ENCODE peak calls at places on chromosomes 2 and 18, in eight cellular contexts. V is osteocyte, K is H1, R is BJ, I is stomach, F is GM10248, J is fibroblast of pulmonary artery, U is mammary epithelial cell. Y is an unnamed sample.

GRCh38 chr18:42178381-42179080 is 223.5 kb downstream of the PIK3C3 start:
- DNase-seq in V (no peak), K (no peak), R (no peak), I (no peak), F (no peak), J (no peak), U (no peak), Y (no peak)

GRCh38 chr2:43199492-43200481 is 26.6 kb downstream of the ZFP36L2 start:
- DNase-seq in V (no peak), K (no peak), R (no peak), I (peak), F (no peak), J (no peak), U (peak), Y (no peak)

GRCh38 chr18:62950246-62950645 is 234.9 kb downstream of the PHLPP1 start:
- DNase-seq in V (no peak), K (no peak), R (no peak), I (no peak), F (no peak), J (no peak), U (no peak), Y (no peak)

GRCh38 chr2:177547122-177547521 is 154.5 kb downstream of the AGPS start:
- DNase-seq in V (no peak), K (no peak), R (no peak), I (no peak), F (peak), J (no peak), U (no peak), Y (no peak)

GRCh38 chr2:95760839-95761525 is 169.2 kb downstream of the TRIM43 start:
- DNase-seq in V (no peak), K (no peak), R (peak), I (no peak), F (no peak), J (peak), U (peak), Y (peak)

GRCh38 chr2:61356958-61357350 is 113.9 kb downstream of the USP34 start:
- DNase-seq in V (no peak), K (no peak), R (peak), I (no peak), F (no peak), J (peak), U (no peak), Y (peak)

GRCh38 chr2:1617425-1618021 is 126.8 kb downstream of the PXDN start:
- DNase-seq in V (no peak), K (no peak), R (no peak), I (no peak), F (no peak), J (no peak), U (no peak), Y (no peak)

GRCh38 chr2:156331572-156332451 is 709 bp downstream of the NR4A2 start:
- DNase-seq in V (no peak), K (no peak), R (no peak), I (peak), F (no peak), J (peak), U (peak), Y (no peak)

GRCh38 chr2:238787507-238787906 is 60.4 kb upstream of the TWIST2 start:
- DNase-seq in V (no peak), K (no peak), R (peak), I (no peak), F (no peak), J (no peak), U (no peak), Y (no peak)

GRCh38 chr2:49288113-49288710 is 133.9 kb upstream of the FSHR start:
- DNase-seq in V (no peak), K (no peak), R (no peak), I (no peak), F (no peak), J (peak), U (no peak), Y (no peak)

GRCh38 chr18:54880706-54881105 is 52.4 kb downstream of the RAB27B start:
- DNase-seq in V (no peak), K (no peak), R (no peak), I (no peak), F (no peak), J (peak), U (peak), Y (no peak)

GRCh38 chr18:45854036-45854586 is 28.6 kb downstream of the SIGLEC15 start:
- DNase-seq in V (no peak), K (no peak), R (no peak), I (no peak), F (no peak), J (no peak), U (no peak), Y (no peak)

GRCh38 chr2:231323316-231323715 is 72.2 kb upstream of the B3GNT7 start:
- DNase-seq in V (no peak), K (no peak), R (no peak), I (peak), F (no peak), J (no peak), U (no peak), Y (no peak)

GRCh38 chr2:95005726-95006125 is 19.8 kb upstream of the MAL start:
- DNase-seq in V (no peak), K (no peak), R (no peak), I (no peak), F (no peak), J (no peak), U (no peak), Y (no peak)

GRCh38 chr18:4130734-4131719 is 324.1 kb downstream of the DLGAP1 start:
- DNase-seq in V (no peak), K (no peak), R (no peak), I (no peak), F (no peak), J (no peak), U (no peak), Y (no peak)

GRCh38 chr2:99672766-99673375 is 183.1 kb upstream of the REV1 start:
- DNase-seq in V (peak), K (no peak), R (no peak), I (no peak), F (no peak), J (no peak), U (no peak), Y (no peak)

DNA sequence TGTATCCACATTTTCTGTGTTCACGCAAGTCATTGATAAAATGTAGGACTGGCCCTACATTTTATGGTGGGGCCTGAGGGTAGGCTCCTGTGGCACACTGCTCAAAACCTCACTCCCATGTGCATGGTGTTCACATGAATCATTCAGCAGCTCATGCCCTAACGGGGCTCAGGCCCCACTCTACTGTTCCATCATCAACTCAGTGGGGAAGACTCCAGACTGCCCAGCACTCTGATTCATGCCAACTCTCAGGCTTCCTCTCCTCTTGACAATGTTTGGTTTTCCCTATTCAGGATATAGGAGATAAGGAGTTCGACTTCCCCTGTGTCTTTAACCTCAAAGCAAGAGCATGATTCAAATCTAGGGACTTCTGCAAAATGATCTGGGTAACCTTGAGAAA is 92.0 kb upstream of the BOD1L2 start:
- DNase-seq in V (no peak), K (no peak), R (no peak), I (no peak), F (no peak), J (no peak), U (no peak), Y (no peak)
- TF ChIP-seq CTCF in V (no peak), K (no peak), R (no peak), I (no peak), F (no peak), J (no peak), U (no peak), Y (no peak)

DNA sequence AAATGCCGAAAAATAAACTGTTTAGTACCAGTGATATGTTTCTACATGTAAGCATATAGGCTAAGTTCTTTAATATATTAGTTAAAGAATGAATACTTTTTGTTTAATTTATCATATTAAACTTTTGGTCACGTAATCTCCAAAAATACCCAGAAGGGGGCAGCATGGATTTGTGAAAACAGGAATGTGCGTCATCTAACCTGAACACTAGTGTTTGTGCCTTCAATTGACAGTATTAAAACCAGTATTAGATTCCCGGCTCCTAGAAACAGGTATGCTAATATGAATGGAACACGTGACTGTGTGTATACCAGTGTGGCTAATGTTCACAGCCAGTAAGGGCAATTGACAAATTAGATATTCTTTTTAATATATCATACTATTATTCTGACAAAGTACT is 51.8 kb downstream of the WDR7 start:
- DNase-seq in V (no peak), K (no peak), R (no peak), I (no peak), F (peak), J (peak), U (peak), Y (no peak)
- TF ChIP-seq CTCF in V (peak), K (peak), R (peak), I (no peak), F (peak), J (peak), U (peak), Y (no peak)

GRCh38 chr2:189115126-189115525 is 64.4 kb downstream of the COL5A2 start:
- DNase-seq in V (no peak), K (no peak), R (no peak), I (no peak), F (no peak), J (peak), U (no peak), Y (no peak)
- TF ChIP-seq CTCF in V (peak), K (no peak), R (no peak), I (no peak), F (no peak), J (peak), U (no peak), Y (no peak)

GRCh38 chr2:233643128-233643527 is 6.9 kb downstream of the UGT1A10 start:
- DNase-seq in V (no peak), K (peak), R (no peak), I (no peak), F (no peak), J (peak), U (peak), Y (no peak)
- TF ChIP-seq CTCF in V (no peak), K (peak), R (peak), I (no peak), F (peak), J (peak), U (peak), Y (peak)

GRCh38 chr2:17574406-17575073 is 34.0 kb downstream of the VSNL1 start:
- DNase-seq in V (no peak), K (no peak), R (no peak), I (no peak), F (no peak), J (no peak), U (no peak), Y (no peak)

GRCh38 chr2:17571681-17572080 is 31.2 kb downstream of the VSNL1 start:
- DNase-seq in V (no peak), K (no peak), R (no peak), I (no peak), F (no peak), J (no peak), U (no peak), Y (no peak)

GRCh38 chr2:17573085-17573805 is 32.7 kb downstream of the VSNL1 start:
- DNase-seq in V (no peak), K (no peak), R (no peak), I (no peak), F (no peak), J (no peak), U (peak), Y (no peak)

GRCh38 chr2:17576802-17577201 is 36.3 kb downstream of the VSNL1 start:
- DNase-seq in V (no peak), K (no peak), R (no peak), I (no peak), F (no peak), J (no peak), U (no peak), Y (no peak)

DNA sequence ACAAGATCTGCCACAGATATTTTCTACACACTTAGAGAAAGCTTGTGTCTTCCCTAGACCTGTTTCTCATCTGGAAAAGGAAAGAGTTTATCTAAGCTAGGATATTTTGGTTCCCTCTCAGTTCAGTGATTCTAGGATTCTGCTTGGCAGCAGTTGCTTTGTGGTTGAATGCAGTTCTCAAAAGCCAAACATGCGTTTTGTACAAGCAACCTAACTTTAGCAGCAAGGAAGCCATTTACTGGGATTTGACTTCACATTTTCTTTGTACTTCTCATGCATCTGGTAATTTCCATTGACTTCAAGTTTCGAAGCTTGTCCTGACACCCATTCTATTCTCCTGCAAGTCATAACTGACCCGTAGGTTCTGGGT is 33.3 kb downstream of the VSNL1 start:
- DNase-seq in V (no peak), K (no peak), R (no peak), I (no peak), F (no peak), J (no peak), U (no peak), Y (no peak)
- TF ChIP-seq CTCF in V (no peak), K (no peak), R (no peak), I (no peak), F (no peak), J (no peak), U (no peak), Y (no peak)

Y was measured in AG04449.